ENCODE peak calls at places on chromosomes 7 and 10, in four cellular contexts. One of them, this sample, is unnamed.

GRCh38 chr10:108911814-108912541 is 1011.3 kb downstream of the XPNPEP1 start:
- DNase-seq in H1: peak; percentile 94
- DNase-seq in GM12878: no peak
- DNase-seq in SK-N-SH: peak; percentile 72
- DNase-seq in this sample: peak; percentile 3

GRCh38 chr7:129376076-129376777 is 58.0 kb upstream of the STRIP2 start:
- DNase-seq in SK-N-SH: peak; percentile 52
- DNase-seq in GM12878: no peak
- DNase-seq in H1: no peak
- DNase-seq in this sample: peak; percentile 30

GRCh38 chr7:25594122-25594521 is 365.8 kb upstream of the NPVF start:
- DNase-seq in GM12878: no peak
- DNase-seq in H1: no peak
- DNase-seq in SK-N-SH: no peak
- DNase-seq in this sample: no peak

GRCh38 chr10:34955391-34955790 is 134.8 kb downstream of the CUL2 start:
- DNase-seq in H1: no peak
- DNase-seq in SK-N-SH: no peak
- DNase-seq in GM12878: no peak
- DNase-seq in this sample: no peak

GRCh38 chr7:18429547-18429946 is 66.0 kb upstream of the HDAC9 start:
- DNase-seq in SK-N-SH: no peak
- DNase-seq in GM12878: no peak
- DNase-seq in H1: no peak
- DNase-seq in this sample: no peak

GRCh38 chr7:12888727-12889126 is 201.3 kb downstream of the ARL4A start:
- DNase-seq in SK-N-SH: no peak
- DNase-seq in H1: no peak
- DNase-seq in GM12878: no peak
- DNase-seq in this sample: no peak

GRCh38 chr10:70832852-70833542 is 17.2 kb downstream of the SGPL1 start:
- DNase-seq in SK-N-SH: no peak
- DNase-seq in H1: no peak
- DNase-seq in GM12878: no peak
- DNase-seq in this sample: no peak

GRCh38 chr7:36723951-36724664 is at the start of gene AOAH:
- DNase-seq in SK-N-SH: no peak
- DNase-seq in GM12878: no peak
- DNase-seq in H1: no peak
- DNase-seq in this sample: no peak

GRCh38 chr7:91630581-91631370 is 249.7 kb downstream of the MTERF1 start:
- DNase-seq in H1: no peak
- DNase-seq in SK-N-SH: no peak
- DNase-seq in GM12878: no peak
- DNase-seq in this sample: no peak

GRCh38 chr10:1923586-1923985 is 186.3 kb upstream of the ADARB2 start:
- DNase-seq in H1: no peak
- DNase-seq in GM12878: no peak
- DNase-seq in SK-N-SH: no peak
- DNase-seq in this sample: no peak

GRCh38 chr10:70232859-70233108 is 445 bp downstream of the PPA1 start:
- DNase-seq in GM12878: no peak
- DNase-seq in H1: no peak
- DNase-seq in SK-N-SH: no peak
- DNase-seq in this sample: no peak

GRCh38 chr10:98331888-98332287 is 63.9 kb upstream of the LOXL4 start:
- DNase-seq in GM12878: no peak
- DNase-seq in H1: peak; percentile 59
- DNase-seq in SK-N-SH: no peak
- DNase-seq in this sample: peak; percentile 17

GRCh38 chr10:83816942-83817341 is 322.4 kb upstream of the GHITM start:
- DNase-seq in SK-N-SH: no peak
- DNase-seq in H1: no peak
- DNase-seq in GM12878: peak; percentile 51
- DNase-seq in this sample: no peak

DNA sequence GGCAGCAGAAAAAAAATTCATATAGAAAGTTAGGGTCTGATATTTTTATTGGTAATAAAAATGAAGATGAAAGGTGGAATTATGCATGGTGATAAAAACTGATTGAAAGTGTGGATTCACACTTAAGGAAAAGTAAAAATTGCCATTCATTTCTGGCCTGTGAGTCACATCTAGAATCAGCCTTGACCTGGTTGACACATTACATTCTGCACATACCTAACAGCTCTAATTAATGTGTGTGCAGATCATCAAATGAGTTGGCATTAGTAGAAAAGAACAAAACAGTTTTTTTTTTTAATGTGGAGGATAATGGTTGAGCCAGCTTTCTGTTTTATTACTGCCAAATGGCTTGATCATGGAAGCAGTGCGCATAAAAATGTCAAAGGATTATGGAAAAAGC is 142.6 kb upstream of the TMEM196 start:
- DNase-seq in SK-N-SH: no peak
- DNase-seq in GM12878: no peak
- DNase-seq in H1: no peak
- DNase-seq in this sample: no peak
- TF ChIP-seq TCF12 in SK-N-SH: no peak
- TF ChIP-seq TCF12 in GM12878: no peak
- TF ChIP-seq TCF12 in H1: no peak
- TF ChIP-seq TCF12 in this sample: no peak

DNA sequence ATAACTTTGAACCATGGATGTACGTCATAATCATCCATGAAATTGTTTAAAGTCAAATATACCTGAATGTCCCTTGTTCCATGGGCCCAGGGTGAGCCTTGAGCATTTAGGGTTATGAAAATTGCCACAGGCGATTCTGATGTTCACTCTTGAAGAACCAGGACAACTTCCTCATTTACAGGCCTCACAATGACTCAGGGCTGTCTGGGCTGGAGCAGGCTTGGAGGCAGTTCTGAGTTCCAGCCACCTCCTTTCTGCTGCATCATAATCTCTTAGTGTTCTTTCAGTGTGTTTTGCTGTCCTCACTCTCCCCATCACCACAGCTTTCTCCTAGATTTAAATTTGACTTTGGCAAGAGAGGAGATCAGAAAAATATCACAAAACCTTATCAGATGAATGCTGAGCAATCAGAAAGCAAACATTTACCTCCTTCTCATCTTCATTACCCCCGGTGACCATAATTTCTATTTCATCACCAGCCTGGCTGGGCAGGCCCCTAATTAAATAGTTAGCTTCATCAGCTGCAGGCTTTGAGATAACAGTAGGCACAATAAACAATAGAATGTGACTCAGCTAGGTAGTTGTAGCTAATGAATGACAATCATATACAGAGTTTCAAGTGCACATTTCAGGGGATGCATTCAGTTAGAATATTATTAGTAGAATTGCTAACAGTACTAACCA is 571.0 kb downstream of the SH2D4B start:
- DNase-seq in SK-N-SH: no peak
- DNase-seq in GM12878: peak; percentile 46
- DNase-seq in H1: no peak
- DNase-seq in this sample: no peak
- TF ChIP-seq TCF12 in SK-N-SH: no peak
- TF ChIP-seq TCF12 in GM12878: no peak
- TF ChIP-seq TCF12 in H1: no peak
- TF ChIP-seq TCF12 in this sample: no peak

GRCh38 chr10:33716461-33717267 is 382.2 kb upstream of the NRP1 start:
- DNase-seq in GM12878: no peak
- DNase-seq in SK-N-SH: no peak
- DNase-seq in H1: no peak
- DNase-seq in this sample: no peak

GRCh38 chr10:33719005-33719703 is 384.7 kb upstream of the NRP1 start:
- DNase-seq in H1: no peak
- DNase-seq in SK-N-SH: no peak
- DNase-seq in GM12878: no peak
- DNase-seq in this sample: no peak

GRCh38 chr10:33720161-33720560 is 385.7 kb upstream of the NRP1 start:
- DNase-seq in SK-N-SH: no peak
- DNase-seq in GM12878: no peak
- DNase-seq in H1: no peak
- DNase-seq in this sample: no peak

DNA sequence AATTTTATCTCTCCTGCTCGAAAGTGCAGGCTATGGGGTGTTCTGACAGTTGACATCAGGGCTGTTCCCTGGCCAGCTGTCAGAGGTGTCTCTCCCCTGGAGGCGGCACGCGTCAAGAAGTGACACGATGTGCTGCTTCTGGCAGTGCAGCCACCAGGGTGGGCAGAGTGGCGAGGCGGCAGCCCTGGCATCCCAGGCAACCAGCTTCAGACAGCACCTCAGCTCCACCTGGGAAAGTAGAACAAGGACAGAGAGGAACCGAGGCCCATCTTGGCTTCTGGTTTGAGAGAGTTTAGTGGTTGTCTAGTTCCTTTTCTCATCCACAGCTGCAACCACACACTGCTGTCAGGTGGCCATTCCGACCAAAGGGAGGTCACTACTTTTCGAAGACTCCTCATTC is 380.8 kb upstream of the NRP1 start:
- DNase-seq in H1: no peak
- DNase-seq in SK-N-SH: no peak
- DNase-seq in GM12878: no peak
- DNase-seq in this sample: no peak
- TF ChIP-seq TCF12 in H1: no peak
- TF ChIP-seq TCF12 in SK-N-SH: no peak
- TF ChIP-seq TCF12 in GM12878: no peak
- TF ChIP-seq TCF12 in this sample: no peak

GRCh38 chr7:728602-729001 is 1.5 kb upstream of the PRKAR1B start:
- DNase-seq in GM12878: no peak
- DNase-seq in H1: no peak
- DNase-seq in SK-N-SH: no peak
- DNase-seq in this sample: no peak

GRCh38 chr7:727104-727805 is at the start of gene PRKAR1B:
- DNase-seq in GM12878: no peak
- DNase-seq in H1: peak; percentile 62
- DNase-seq in SK-N-SH: peak; percentile 87
- DNase-seq in this sample: no peak

GRCh38 chr7:729154-730000 is 2.3 kb upstream of the PRKAR1B start:
- DNase-seq in H1: no peak
- DNase-seq in SK-N-SH: no peak
- DNase-seq in GM12878: no peak
- DNase-seq in this sample: no peak

GRCh38 chr7:726854-727103 is 280 bp downstream of the DNAAF5 start:
- DNase-seq in H1: no peak
- DNase-seq in SK-N-SH: no peak
- DNase-seq in GM12878: no peak
- DNase-seq in this sample: no peak

GRCh38 chr7:727806-728460 is 852 bp upstream of the PRKAR1B start:
- DNase-seq in SK-N-SH: peak; percentile 82
- DNase-seq in GM12878: no peak
- DNase-seq in H1: no peak
- DNase-seq in this sample: no peak
- TF ChIP-seq TCF12 in SK-N-SH: no peak
- TF ChIP-seq TCF12 in GM12878: no peak
- TF ChIP-seq TCF12 in H1: no peak
- TF ChIP-seq TCF12 in this sample: no peak